ENCODE peak calls at places on chromosomes 3 and 15, in six cellular contexts. T is upper lobe of left lung, K is GM10248, G is fibroblast of pulmonary artery, A is WTC11, U is neural progenitor cell. E is an unnamed sample.

GRCh38 chr15:45589296-45589695 is 2.1 kb downstream of the BLOC1S6 start:
- DNase-seq in U (no peak), G (no peak), T (no peak), K (no peak), A (no peak), E (no peak)

GRCh38 chr3:58668247-58668646 is 1.7 kb upstream of the FAM3D start:
- DNase-seq in U (no peak), G (no peak), T (no peak), K (no peak), A (no peak), E (no peak)

GRCh38 chr3:139718415-139718814 is 40.6 kb upstream of the NMNAT3 start:
- DNase-seq in G (peak), T (no peak), K (no peak), U (peak), A (peak), E (no peak)

GRCh38 chr15:64092075-64092820 is 1.4 kb downstream of the CIAO2A start:
- DNase-seq in K (no peak), T (no peak), U (no peak), G (no peak), A (no peak), E (no peak)

GRCh38 chr3:69460034-69460433 is 74.1 kb upstream of the FRMD4B start:
- DNase-seq in T (no peak), A (no peak), U (no peak), G (no peak), K (no peak), E (no peak)

GRCh38 chr3:2511356-2511755 is 412.7 kb downstream of the CNTN4 start:
- DNase-seq in K (no peak), U (peak), A (no peak), T (no peak), G (no peak), E (no peak)

GRCh38 chr15:96326551-96327154 is 3.8 kb upstream of the NR2F2 start:
- DNase-seq in U (peak), K (no peak), A (peak), T (no peak), G (peak), E (peak)

GRCh38 chr3:11238880-11239279 is 33.3 kb upstream of the ATG7 start:
- DNase-seq in T (no peak), A (no peak), U (no peak), G (peak), K (no peak), E (no peak)

GRCh38 chr15:34789326-34789725 is 6.0 kb downstream of the ACTC1 start:
- DNase-seq in U (no peak), G (no peak), K (no peak), A (no peak), T (no peak), E (no peak)

GRCh38 chr3:184133840-184134745 is 1.1 kb upstream of the EIF2B5 start:
- DNase-seq in A (peak), U (peak), T (peak), G (peak), K (peak), E (peak)

GRCh38 chr3:191158247-191158646 is 40.8 kb upstream of the OSTN start:
- DNase-seq in T (no peak), K (no peak), U (peak), G (no peak), A (no peak), E (no peak)

GRCh38 chr3:56309465-56309864 is 158.8 kb downstream of the ERC2 start:
- DNase-seq in K (no peak), G (no peak), U (no peak), A (no peak), T (no peak), E (no peak)

GRCh38 chr3:188779537-188779936 is 392.2 kb upstream of the TPRG1 start:
- DNase-seq in K (no peak), U (no peak), T (no peak), G (peak), A (no peak), E (no peak)

GRCh38 chr15:42289166-42289565 is 15.9 kb upstream of the TMEM87A start:
- DNase-seq in U (no peak), G (no peak), T (no peak), A (no peak), K (no peak), E (no peak)

GRCh38 chr15:87355946-87356345 is 900.6 kb downstream of the NTRK3 start:
- DNase-seq in A (no peak), G (no peak), K (no peak), U (no peak), T (no peak), E (no peak)

GRCh38 chr3:152556731-152557254 is 278.1 kb upstream of the P2RY1 start:
- DNase-seq in A (no peak), G (peak), U (no peak), T (no peak), K (peak), E (no peak)

GRCh38 chr15:87620393-87620792 is 636.1 kb downstream of the NTRK3 start:
- DNase-seq in A (no peak), K (no peak), U (no peak), G (no peak), T (no peak), E (no peak)

GRCh38 chr15:65259367-65259781 is 27.3 kb downstream of the PARP16 start:
- DNase-seq in K (no peak), T (no peak), G (no peak), A (no peak), U (no peak), E (no peak)

GRCh38 chr15:63501256-63502089 is 2.9 kb upstream of the USP3 start:
- DNase-seq in G (peak), U (peak), K (no peak), T (peak), A (peak), E (peak)

GRCh38 chr3:30401971-30402370 is 204.4 kb upstream of the TGFBR2 start:
- DNase-seq in K (no peak), T (no peak), G (no peak), A (no peak), U (no peak), E (no peak)

GRCh38 chr3:10187295-10187876 is 22.7 kb downstream of the IRAK2 start:
- DNase-seq in U (no peak), K (no peak), A (no peak), G (no peak), T (no peak), E (no peak)

GRCh38 chr3:129001101-129001816 is at the start of gene EFCC1:
- DNase-seq in K (no peak), A (peak), U (peak), G (peak), T (peak), E (no peak)

GRCh38 chr3:94115482-94115881 is 52.6 kb downstream of the NSUN3 start:
- DNase-seq in G (peak), T (no peak), U (peak), A (no peak), K (no peak), E (no peak)

GRCh38 chr3:176740891-176741290 is 456.4 kb downstream of the TBL1XR1 start:
- DNase-seq in T (no peak), U (no peak), G (no peak), K (no peak), A (peak), E (no peak)

GRCh38 chr3:167032267-167032876 is 347.7 kb downstream of the ZBBX start:
- DNase-seq in K (no peak), A (no peak), G (peak), U (peak), T (no peak), E (no peak)

GRCh38 chr3:171116365-171116764 is 89.8 kb upstream of the SLC2A2 start:
- DNase-seq in T (no peak), A (no peak), U (no peak), K (no peak), G (peak), E (no peak)

GRCh38 chr3:184261270-184262165 is at the start of gene CAMK2N2:
- DNase-seq in T (peak), G (peak), A (peak), K (peak), U (peak), E (peak)

GRCh38 chr15:22780267-22780666 is 6.2 kb upstream of the NIPA1 start:
- DNase-seq in A (no peak), U (no peak), T (no peak), K (no peak), G (peak), E (no peak)

GRCh38 chr3:48595075-48595525 is at the start of gene COL7A1:
- DNase-seq in T (no peak), U (no peak), G (no peak), K (no peak), A (peak), E (no peak)

GRCh38 chr3:72516361-72516760 is 331.9 kb downstream of the SHQ1 start:
- DNase-seq in U (no peak), G (no peak), A (no peak), K (no peak), T (no peak), E (no peak)

GRCh38 chr15:52783191-52783829 is 6.8 kb downstream of the ONECUT1 start:
- DNase-seq in U (peak), T (no peak), K (no peak), G (peak), A (peak), E (no peak)

GRCh38 chr3:194740859-194741486 is 55.3 kb downstream of the FAM43A start:
- DNase-seq in G (peak), T (peak), K (no peak), A (no peak), U (no peak), E (no peak)

GRCh38 chr15:62165793-62166380 is 802 bp upstream of the C2CD4B start:
- DNase-seq in G (peak), A (no peak), T (no peak), K (no peak), U (no peak), E (no peak)

GRCh38 chr15:56126409-56126808 is 117.3 kb downstream of the RFX7 start:
- DNase-seq in A (no peak), K (no peak), G (no peak), U (no peak), T (no peak), E (no peak)

GRCh38 chr3:71131385-71131871 is 452.1 kb downstream of the FOXP1 start:
- DNase-seq in G (no peak), A (no peak), K (no peak), U (no peak), T (no peak), E (no peak)

GRCh38 chr15:31472636-31473383 is 146.2 kb downstream of the KLF13 start:
- DNase-seq in T (no peak), U (no peak), A (no peak), G (peak), K (peak), E (peak)

GRCh38 chr3:29695201-29695904 is 414.5 kb downstream of the RBMS3 start:
- DNase-seq in G (peak), T (no peak), U (no peak), K (no peak), A (no peak), E (no peak)

GRCh38 chr3:157098823-157099185 is 61.1 kb downstream of the CCNL1 start:
- DNase-seq in A (no peak), T (no peak), K (no peak), U (no peak), G (peak), E (no peak)

GRCh38 chr3:133991637-133992036 is 38.1 kb downstream of the SLCO2A1 start:
- DNase-seq in K (no peak), U (no peak), A (no peak), T (no peak), G (no peak), E (no peak)

GRCh38 chr3:147616998-147617619 is 207.9 kb downstream of the ZIC1 start:
- DNase-seq in T (no peak), U (peak), K (no peak), A (no peak), G (peak), E (no peak)

GRCh38 chr3:107574650-107575049 is 51.9 kb downstream of the BBX start:
- DNase-seq in G (peak), U (peak), T (no peak), K (peak), A (no peak), E (no peak)
- TF ChIP-seq CTCF in G (peak), U (peak), T (peak), K (peak), A (peak), E (no peak)

DNA sequence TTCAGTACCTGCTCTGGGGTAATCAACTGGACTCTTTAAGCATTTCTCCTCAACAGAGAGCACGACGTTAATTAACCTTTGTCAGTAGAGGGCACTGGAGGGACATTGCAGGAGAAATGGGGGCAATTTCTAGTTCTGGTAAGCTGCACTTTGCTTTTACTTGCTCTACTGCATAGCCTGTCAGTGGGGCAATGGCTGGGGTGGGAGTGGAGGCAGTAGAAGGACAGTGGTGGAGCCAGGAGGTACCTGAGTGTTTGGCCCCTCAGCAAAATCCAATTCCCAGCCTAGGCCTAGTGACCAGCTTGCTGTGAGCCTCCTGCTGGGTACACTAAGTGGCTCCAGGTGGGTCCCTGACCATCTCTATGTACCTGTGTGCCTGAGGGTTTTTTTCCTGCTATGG is 18.3 kb upstream of the MED12L start:
- DNase-seq in G (peak), T (no peak), U (no peak), A (no peak), K (peak), E (no peak)
- TF ChIP-seq CTCF in G (peak), T (no peak), U (peak), A (peak), K (no peak), E (no peak)

DNA sequence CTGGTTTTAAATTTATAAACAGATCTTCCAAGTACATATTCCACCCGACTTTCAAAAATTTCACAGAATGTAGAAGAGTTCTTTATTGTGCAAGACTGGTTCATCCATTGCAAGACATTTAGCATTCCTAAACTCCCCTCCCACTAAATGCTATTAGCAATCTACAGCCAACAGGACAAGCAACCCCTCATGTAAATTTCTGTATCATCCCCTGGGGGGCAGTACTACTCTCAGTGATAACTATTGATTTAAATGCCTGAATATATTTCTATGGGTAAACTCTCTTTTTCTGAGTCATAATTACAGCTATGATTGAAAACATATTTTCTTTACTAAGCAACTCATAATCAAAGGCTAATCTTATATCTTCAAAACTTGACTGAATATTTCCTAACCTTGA is 10.7 kb upstream of the SLC15A2 start:
- DNase-seq in A (no peak), U (peak), K (no peak), G (peak), T (no peak), E (no peak)
- TF ChIP-seq CTCF in A (peak), U (peak), K (peak), G (peak), T (no peak), E (no peak)

GRCh38 chr3:122754867-122755835 is 38.5 kb downstream of the HSPBAP1 start:
- DNase-seq in A (no peak), K (peak), G (peak), U (peak), T (no peak), E (no peak)
- TF ChIP-seq CTCF in A (peak), K (peak), G (peak), U (peak), T (peak), E (peak)

E was measured in mesothelial cell of epicardium.